ENCODE peak calls at places on chromosomes 11 and 22, in five cellular contexts. R is psoas muscle, S is thoracic aorta, H is DND-41, G is hepatocyte. P is an unnamed sample.
A peak's percentile ranks its signal among the peaks of the same experiment; 100 is the strongest.

GRCh38 chr11:23103403-23103802 is 243.1 kb upstream of the CCDC179 start:
- DNase-seq in H (no peak), G (no peak), R (no peak), S (no peak), P (no peak)

GRCh38 chr11:36365937-36366336 is 69.8 kb downstream of the PRR5L start:
- DNase-seq in R (no peak), G (no peak), H (no peak), S (no peak), P (no peak)

GRCh38 chr11:65663634-65664200 is 1.0 kb upstream of the RELA start:
- DNase-seq in H (peak; percentile 51), R (peak; percentile 83), G (peak; percentile 76), S (no peak), P (peak; percentile 56)

GRCh38 chr11:61760946-61761345 is 8.5 kb downstream of the MYRF start:
- DNase-seq in S (no peak), H (no peak), R (no peak), G (no peak), P (no peak)

GRCh38 chr11:75555079-75555811 is 6.8 kb upstream of the SERPINH1 start:
- DNase-seq in S (no peak), R (no peak), G (no peak), H (no peak), P (no peak)

GRCh38 chr11:12818333-12819015 is 144.3 kb downstream of the TEAD1 start:
- DNase-seq in H (no peak), R (no peak), G (no peak), S (no peak), P (no peak)

GRCh38 chr11:113151502-113151901 is 162.9 kb upstream of the TTC12 start:
- DNase-seq in S (no peak), R (no peak), G (peak; percentile 8), H (no peak), P (no peak)

GRCh38 chr11:76935030-76935429 is 74.3 kb downstream of the ACER3 start:
- DNase-seq in R (no peak), S (no peak), H (no peak), G (no peak), P (no peak)

GRCh38 chr11:93526058-93526633 is 17.0 kb downstream of the SMCO4 start:
- DNase-seq in R (no peak), S (no peak), G (no peak), H (no peak), P (no peak)

GRCh38 chr11:126969865-126970479 is 30.6 kb downstream of the KIRREL3 start:
- DNase-seq in G (peak; percentile 34), S (no peak), R (no peak), H (no peak), P (no peak)

GRCh38 chr22:40665312-40665711 is 14.0 kb upstream of the MCHR1 start:
- DNase-seq in G (no peak), S (peak; percentile 54), H (no peak), R (peak; percentile 65), P (no peak)

GRCh38 chr11:3165152-3165705 is at the start of gene OSBPL5:
- DNase-seq in H (peak; percentile 85), R (peak; percentile 83), S (no peak), G (peak; percentile 83), P (peak; percentile 66)

GRCh38 chr11:3735827-3736226 is 61.5 kb downstream of the NUP98 start:
- DNase-seq in H (no peak), R (no peak), S (no peak), G (no peak), P (no peak)

GRCh38 chr11:34250732-34251639 is 106.8 kb downstream of the ABTB2 start:
- DNase-seq in S (peak; percentile 43), R (peak; percentile 91), G (peak; percentile 18), H (peak; percentile 37), P (no peak)

GRCh38 chr22:29879738-29880137 is 3.2 kb upstream of the MTMR3 start:
- DNase-seq in G (no peak), S (no peak), R (no peak), H (peak; percentile 14), P (no peak)

GRCh38 chr11:36278531-36279245 is 10.5 kb downstream of the COMMD9 start:
- DNase-seq in G (no peak), S (no peak), R (no peak), H (no peak), P (no peak)

GRCh38 chr11:125874556-125875124 is 12.8 kb upstream of the HYLS1 start:
- DNase-seq in H (peak; percentile 63), R (no peak), S (no peak), G (peak; percentile 86), P (peak; percentile 59)

GRCh38 chr11:64178203-64178602 is 7.8 kb upstream of the STIP1 start:
- DNase-seq in S (no peak), H (no peak), R (no peak), G (no peak), P (no peak)

GRCh38 chr11:116740741-116741140 is 32.0 kb downstream of the BUD13 start:
- DNase-seq in S (no peak), H (no peak), G (no peak), R (no peak), P (no peak)

GRCh38 chr22:28034760-28035401 is 115.8 kb upstream of the PITPNB start:
- DNase-seq in S (no peak), H (peak; percentile 89), G (peak; percentile 54), R (peak; percentile 95), P (peak; percentile 65)

GRCh38 chr11:96141649-96142048 is 201.3 kb downstream of the MAML2 start:
- DNase-seq in R (no peak), G (no peak), H (no peak), S (no peak), P (no peak)

GRCh38 chr22:46862418-46863324 is 100.2 kb downstream of the TBC1D22A start:
- DNase-seq in R (no peak), G (no peak), H (no peak), S (no peak), P (no peak)

GRCh38 chr11:59207988-59208432 is 4.7 kb downstream of the MPEG1 start:
- DNase-seq in H (peak; percentile 27), R (no peak), S (no peak), G (peak; percentile 64), P (no peak)

GRCh38 chr22:40838486-40838885 is 18.0 kb downstream of the ST13 start:
- DNase-seq in H (no peak), S (no peak), R (no peak), G (no peak), P (no peak)

GRCh38 chr11:73423506-73423905 is 47.3 kb downstream of the RELT start:
- DNase-seq in S (no peak), G (no peak), R (no peak), H (no peak), P (no peak)

GRCh38 chr11:44149651-44150050 is 54.2 kb downstream of the EXT2 start:
- DNase-seq in G (no peak), S (no peak), H (no peak), R (no peak), P (no peak)

GRCh38 chr22:42711281-42711731 is 9.4 kb downstream of the A4GALT start:
- DNase-seq in G (no peak), S (no peak), R (no peak), H (no peak), P (no peak)

GRCh38 chr11:63553759-63554158 is 9.4 kb downstream of the PLAAT2 start:
- DNase-seq in H (peak; percentile 89), S (no peak), G (no peak), R (peak; percentile 49), P (no peak)

GRCh38 chr11:67311051-67311555 is 7.8 kb downstream of the SSH3 start:
- DNase-seq in G (no peak), H (no peak), S (no peak), R (no peak), P (no peak)

GRCh38 chr11:67312187-67313021 is 9.1 kb downstream of the SSH3 start:
- DNase-seq in R (no peak), H (no peak), G (no peak), S (no peak), P (peak; percentile 56)

GRCh38 chr11:67310246-67311050 is 7.1 kb downstream of the SSH3 start:
- DNase-seq in S (no peak), H (no peak), G (no peak), R (no peak), P (no peak)

GRCh38 chr11:67313125-67313890 is 10.0 kb downstream of the SSH3 start:
- DNase-seq in G (no peak), R (no peak), H (no peak), S (no peak), P (no peak)

DNA sequence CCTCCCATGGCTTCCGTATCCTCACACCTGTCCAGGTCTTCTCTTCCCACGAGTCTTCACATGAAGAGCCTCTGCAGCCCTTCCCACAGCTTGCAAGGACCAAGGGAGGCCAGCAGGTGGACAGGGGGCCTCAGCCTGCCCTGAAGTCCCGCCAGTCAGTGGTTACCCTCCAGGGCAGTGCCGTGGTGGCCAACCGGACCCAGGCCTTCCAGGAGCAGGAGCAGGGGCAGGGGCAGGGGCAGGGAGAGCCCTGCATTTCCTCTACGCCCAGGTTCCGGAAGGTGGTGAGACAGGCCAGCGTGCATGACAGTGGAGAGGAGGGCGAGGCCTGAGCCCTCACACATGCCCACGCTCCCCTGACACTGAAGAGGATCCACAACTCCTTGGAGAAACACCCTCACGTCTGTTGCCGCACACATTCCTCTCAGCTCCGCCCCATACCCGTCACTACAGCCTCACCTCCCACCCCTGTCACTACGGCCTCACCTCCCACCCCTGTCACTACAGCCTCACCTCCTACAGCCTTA is 8.3 kb downstream of the SSH3 start:
- DNase-seq in G (no peak), R (no peak), H (no peak), S (no peak), P (no peak)
- TF ChIP-seq CTCF in G (no peak), R (no peak), H (no peak), S (no peak), P (no peak)

GRCh38 chr11:69636512-69636866 is 4.5 kb upstream of the CCND1 start:
- DNase-seq in S (no peak), H (no peak), G (peak; percentile 83), R (peak; percentile 78), P (peak; percentile 70)
- H3K4me1 ChIP-seq in S (peaks cover 32% of the 10 kb centered on the region), H (no peaks in the 10 kb centered on the region), G (peaks cover 42% of the 10 kb centered on the region), R (peaks cover 36% of the 10 kb centered on the region), P (peaks cover 13% of the 10 kb centered on the region)

DNA sequence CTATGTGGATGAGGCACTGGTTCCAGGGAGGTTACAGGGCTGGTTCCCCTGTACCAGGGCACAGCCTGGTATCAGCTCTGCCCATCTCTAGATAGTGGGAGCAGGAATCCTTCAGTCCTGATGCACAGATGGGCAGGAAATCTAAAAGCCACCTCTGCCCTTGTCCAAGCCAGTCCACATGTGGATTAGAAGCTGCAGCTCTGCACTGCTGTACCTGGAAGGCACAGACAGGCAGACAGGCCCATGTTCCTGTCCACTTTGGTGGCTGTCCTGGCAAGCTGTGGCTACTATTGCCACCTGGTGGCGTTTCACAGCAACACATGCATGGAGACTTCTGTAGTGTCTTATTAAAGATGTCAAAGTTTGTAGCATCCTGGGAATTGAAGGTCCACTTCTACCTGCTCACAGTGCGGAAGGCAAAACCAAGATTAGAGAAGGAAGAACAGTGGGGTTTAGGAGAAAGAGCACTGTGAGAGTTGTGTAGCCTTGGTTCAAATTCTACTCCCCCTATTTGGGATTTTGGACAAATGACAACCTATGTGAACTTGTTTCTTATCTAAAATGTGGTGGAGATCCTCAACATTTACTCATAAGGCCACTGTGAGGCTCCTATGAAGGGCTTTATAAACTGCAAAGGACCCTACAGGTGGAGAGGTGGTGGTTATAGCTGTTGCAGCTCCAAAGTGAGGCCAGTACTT is 30.1 kb downstream of the NAV2 start:
- DNase-seq in G (peak; percentile 88), H (peak; percentile 53), S (no peak), R (peak; percentile 87), P (peak; percentile 82)
- TF ChIP-seq CTCF in G (peak; percentile 94), H (peak; percentile 83), S (peak; percentile 80), R (peak; percentile 96), P (peak; percentile 89)

DNA sequence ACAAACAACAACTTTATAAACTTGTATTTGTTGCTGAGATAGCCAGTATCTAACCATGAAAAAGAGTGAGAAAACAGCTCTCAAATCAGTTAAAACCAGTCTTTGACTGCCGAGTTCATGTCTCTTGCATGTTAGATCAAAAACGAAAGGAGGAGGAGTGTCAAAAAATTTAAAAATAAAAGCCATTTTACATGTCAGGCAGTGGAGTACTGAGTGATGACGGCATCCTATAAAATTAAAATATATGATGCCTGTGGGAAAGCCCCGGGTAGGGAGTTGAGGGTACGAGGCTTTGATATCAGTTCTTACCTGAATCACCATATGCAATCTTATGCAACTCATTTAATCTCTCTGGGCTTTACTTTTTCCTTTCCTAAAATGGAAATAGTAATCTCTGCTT is 117.3 kb downstream of the ETS1 start:
- DNase-seq in R (no peak), S (no peak), H (no peak), G (no peak), P (no peak)
- H3K4me1 ChIP-seq in R (peaks cover 34% of the 10 kb centered on the region), S (peaks cover 32% of the 10 kb centered on the region), H (peaks cover 50% of the 10 kb centered on the region), G (peaks cover 22% of the 10 kb centered on the region), P (peaks cover 38% of the 10 kb centered on the region)